ENCODE peak calls at places on chromosomes 2 and 18, in four cellular contexts. X is choroid plexus epithelial cell, D is cardiac muscle cell, Z is K562. S is an unnamed sample.

GRCh38 chr2:46831037-46831868 is 84.4 kb downstream of the MCFD2 start:
- DNase-seq in X (peak), D (peak), Z (no peak), S (no peak)

GRCh38 chr2:175690113-175690716 is 311.9 kb downstream of the LNPK start:
- DNase-seq in X (peak), D (peak), Z (peak), S (peak)

GRCh38 chr2:117118994-117119393 is 695.5 kb upstream of the DDX18 start:
- DNase-seq in X (no peak), D (no peak), Z (no peak), S (no peak)

GRCh38 chr18:49612515-49613033 is 50.7 kb downstream of the LIPG start:
- DNase-seq in X (no peak), D (no peak), Z (no peak), S (no peak)

GRCh38 chr2:192498747-192499146 is 304.0 kb upstream of the TMEFF2 start:
- DNase-seq in X (peak), D (no peak), Z (no peak), S (no peak)

GRCh38 chr2:128237081-128237534 is 81.6 kb downstream of the HS6ST1 start:
- DNase-seq in X (peak), D (no peak), Z (peak), S (no peak)

GRCh38 chr18:28657836-28658410 is 481.0 kb upstream of the CDH2 start:
- DNase-seq in X (peak), D (peak), Z (no peak), S (no peak)

GRCh38 chr2:17300141-17300540 is 218.1 kb downstream of the RAD51AP2 start:
- DNase-seq in X (peak), D (peak), Z (no peak), S (no peak)

GRCh38 chr2:127108090-127108523 is 1.2 kb upstream of the BIN1 start:
- DNase-seq in X (no peak), D (no peak), Z (no peak), S (no peak)

GRCh38 chr2:78718483-78718882 is 307.0 kb upstream of the REG3G start:
- DNase-seq in X (peak), D (no peak), Z (no peak), S (no peak)

GRCh38 chr2:40279001-40279400 is 172.9 kb downstream of the SLC8A1 start:
- DNase-seq in X (peak), D (no peak), Z (no peak), S (no peak)
- H3K4me3 ChIP-seq in X (no peak), D (no peak), Z (no peak), S (no peak)

DNA sequence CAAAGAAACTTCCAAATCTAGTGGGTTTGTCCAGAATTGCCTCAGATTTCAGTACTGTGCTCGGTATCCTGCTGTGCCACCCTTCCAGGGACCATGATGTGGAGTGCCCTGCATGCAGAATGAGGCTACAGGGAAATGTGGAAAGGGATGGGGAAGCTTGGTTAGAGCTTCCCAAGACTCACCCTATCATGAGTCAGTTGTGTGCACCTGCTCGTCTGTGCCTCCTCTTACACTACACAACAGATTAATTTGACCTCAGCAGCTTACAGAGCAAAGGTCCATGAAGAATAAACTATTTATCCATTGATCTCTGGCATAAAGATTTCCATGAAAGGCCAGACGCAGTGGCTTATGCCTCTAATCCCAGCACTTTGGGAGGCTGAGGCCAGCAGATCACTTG is 21.3 kb upstream of the NCK2 start:
- DNase-seq in X (no peak), D (no peak), Z (no peak), S (no peak)
- H3K4me3 ChIP-seq in X (no peak), D (no peak), Z (no peak), S (no peak)

GRCh38 chr2:23662941-23663729 is 263.8 kb downstream of the ATAD2B start:
- DNase-seq in X (no peak), D (peak), Z (no peak), S (no peak)
- H3K4me3 ChIP-seq in X (peak), D (no peak), Z (no peak), S (no peak)

DNA sequence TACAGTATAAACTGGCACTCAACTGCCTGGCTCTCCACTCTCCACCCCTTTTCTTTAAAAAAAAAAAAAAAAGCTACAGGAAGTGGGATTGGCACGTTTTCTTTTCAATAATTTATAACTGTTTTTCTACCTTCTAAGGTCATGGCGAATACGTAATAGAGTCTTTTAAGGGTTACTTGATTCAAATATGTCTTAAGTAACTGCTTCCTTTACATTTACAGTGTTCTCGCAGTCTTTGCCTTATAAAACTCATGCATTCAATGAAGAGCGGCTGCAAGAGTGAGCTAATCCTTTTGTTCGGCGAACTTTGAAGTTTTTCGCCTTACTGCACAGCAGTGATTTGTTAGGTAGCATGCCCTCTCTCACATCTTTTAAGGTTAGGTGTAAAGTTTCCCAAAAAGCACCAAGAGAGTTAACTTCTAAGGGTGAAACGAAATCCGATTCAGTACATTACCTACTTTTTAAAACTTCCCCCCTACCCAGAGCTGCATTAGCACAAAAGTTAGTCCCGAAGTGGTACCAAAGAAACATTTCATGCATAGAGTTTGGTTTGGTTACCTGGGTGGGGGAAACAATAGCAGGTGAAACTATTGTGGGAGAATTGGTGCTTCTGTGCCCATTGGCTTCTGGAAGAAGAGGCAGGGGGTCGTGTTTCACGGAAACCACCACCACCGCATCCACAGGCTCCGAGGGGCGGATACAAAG is 2.0 kb downstream of the KCTD1 start:
- DNase-seq in X (no peak), D (no peak), Z (no peak), S (peak)
- H3K4me3 ChIP-seq in X (no peak), D (peak), Z (no peak), S (peak)

GRCh38 chr2:188292446-188293239 is 969 bp downstream of the GULP1 start:
- DNase-seq in X (peak), D (peak), Z (peak), S (peak)
- H3K4me3 ChIP-seq in X (peak), D (peak), Z (peak), S (peak)

DNA sequence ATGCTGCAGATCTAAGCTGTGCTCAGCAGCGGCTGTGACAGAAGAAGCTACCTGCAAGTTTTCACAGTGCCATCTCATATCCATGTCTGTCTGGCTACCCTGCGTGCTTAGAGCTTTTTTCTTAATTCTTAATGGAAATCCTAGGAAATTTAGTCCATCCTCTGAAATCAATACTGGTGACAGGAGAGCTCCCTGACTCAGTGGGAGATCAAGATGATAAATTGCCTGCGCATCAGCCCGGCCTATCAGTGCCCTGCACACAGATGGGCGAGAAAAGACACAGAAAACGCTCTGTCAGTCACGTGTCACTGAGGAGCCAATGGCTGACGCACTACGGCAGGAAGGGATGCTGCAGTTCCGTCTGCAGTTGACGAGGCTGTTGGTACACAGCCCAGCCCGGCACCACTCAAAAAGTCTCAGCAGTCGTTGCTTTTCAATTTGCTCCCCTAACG is 819.6 kb upstream of the FSHR start:
- DNase-seq in X (peak), D (peak), Z (no peak), S (peak)
- H3K4me3 ChIP-seq in X (no peak), D (peak), Z (no peak), S (peak)

GRCh38 chr2:241886840-241887447 is 17.4 kb downstream of the RTP5 start:
- DNase-seq in X (no peak), D (no peak), Z (no peak), S (no peak)
- H3K4me3 ChIP-seq in X (no peak), D (no peak), Z (no peak), S (no peak)

GRCh38 chr2:218009191-218010114 is 6.7 kb upstream of the TNS1 start:
- DNase-seq in X (no peak), D (no peak), Z (no peak), S (peak)
- H3K4me3 ChIP-seq in X (peak), D (peak), Z (no peak), S (peak)

S was measured in HAP-1.